ENCODE peak calls at places on chromosomes 11 and 22, in six cellular contexts. C is K562, G is SK-N-SH, Q is HepG2, J is H1, H is GM12878. L is an unnamed sample.

GRCh38 chr11:40314327-40314726 is 1145.1 kb downstream of the LRRC4C start:
- DNase-seq in G (no peak), J (no peak), H (no peak), C (no peak), Q (no peak), L (no peak)

GRCh38 chr11:44538375-44539054 is 26.9 kb upstream of the CD82 start:
- DNase-seq in J (peak), G (peak), Q (peak), C (peak), H (no peak), L (peak)

GRCh38 chr11:122207505-122207904 is 91.5 kb upstream of the BLID start:
- DNase-seq in C (no peak), G (no peak), H (no peak), Q (no peak), J (no peak), L (no peak)

GRCh38 chr11:3160252-3161031 is 4.7 kb downstream of the OSBPL5 start:
- DNase-seq in C (no peak), Q (no peak), G (peak), H (no peak), J (peak), L (peak)

GRCh38 chr11:10387209-10388083 is 67.6 kb upstream of the AMPD3 start:
- DNase-seq in H (no peak), C (no peak), J (no peak), Q (no peak), G (no peak), L (no peak)

GRCh38 chr11:79413258-79413657 is 27.6 kb downstream of the TENM4 start:
- DNase-seq in Q (no peak), J (no peak), H (no peak), C (no peak), G (peak), L (no peak)

GRCh38 chr11:17822021-17822781 is 87.6 kb downstream of the KCNC1 start:
- DNase-seq in H (no peak), J (no peak), G (no peak), Q (no peak), C (no peak), L (no peak)

GRCh38 chr11:120139316-120140069 is 1.6 kb upstream of the TRIM29 start:
- DNase-seq in C (no peak), H (no peak), J (no peak), Q (no peak), G (peak), L (no peak)

GRCh38 chr11:102138677-102139076 is 28.4 kb downstream of the YAP1 start:
- DNase-seq in H (no peak), C (no peak), J (no peak), Q (no peak), G (no peak), L (no peak)

GRCh38 chr11:115103921-115104320 is 400.3 kb downstream of the CADM1 start:
- DNase-seq in G (no peak), C (no peak), H (no peak), J (no peak), Q (no peak), L (no peak)

GRCh38 chr11:5390210-5390609 is 6.6 kb downstream of the OR51M1 start:
- DNase-seq in G (no peak), J (no peak), C (no peak), Q (no peak), H (no peak), L (no peak)

GRCh38 chr11:95575517-95575916 is 214.1 kb downstream of the FAM76B start:
- DNase-seq in Q (no peak), H (no peak), C (no peak), J (no peak), G (no peak), L (no peak)

GRCh38 chr11:9280655-9281301 is 15.6 kb upstream of the DENND5A start:
- DNase-seq in J (no peak), Q (no peak), H (peak), C (no peak), G (no peak), L (no peak)

GRCh38 chr11:30328676-30329075 is 5.8 kb downstream of the ARL14EP start:
- DNase-seq in Q (no peak), J (no peak), H (no peak), G (no peak), C (no peak), L (no peak)

GRCh38 chr11:35559949-35560348 is 34.5 kb upstream of the PAMR1 start:
- DNase-seq in C (no peak), Q (no peak), G (no peak), H (no peak), J (no peak), L (no peak)

GRCh38 chr11:31050061-31050790 is 319.3 kb downstream of the DCDC1 start:
- DNase-seq in C (no peak), G (no peak), Q (no peak), H (no peak), J (no peak), L (no peak)

GRCh38 chr22:17974087-17974486 is 50.3 kb downstream of the MICAL3 start:
- DNase-seq in J (no peak), C (no peak), G (no peak), H (no peak), Q (no peak), L (no peak)

GRCh38 chr22:38228873-38229740 is 27.3 kb downstream of the MAFF start:
- DNase-seq in C (no peak), G (no peak), H (no peak), J (no peak), Q (peak), L (no peak)

GRCh38 chr11:124482362-124483147 is 37.1 kb upstream of the OR8B8 start:
- DNase-seq in Q (no peak), C (peak), G (no peak), J (no peak), H (no peak), L (no peak)

GRCh38 chr22:43277987-43278601 is 65.1 kb downstream of the SCUBE1 start:
- DNase-seq in C (no peak), H (no peak), Q (no peak), J (no peak), G (no peak), L (no peak)

GRCh38 chr11:118448294-118448693 is 12.0 kb downstream of the KMT2A start:
- DNase-seq in C (no peak), Q (no peak), J (no peak), G (no peak), H (peak), L (no peak)

GRCh38 chr11:132448334-132448995 is 1078.0 kb downstream of the NTM start:
- DNase-seq in H (no peak), C (no peak), G (no peak), Q (no peak), J (no peak), L (no peak)

GRCh38 chr11:61059260-61059752 is 43.0 kb upstream of the CD5 start:
- DNase-seq in C (no peak), H (no peak), Q (no peak), G (no peak), J (no peak), L (no peak)
- TF ChIP-seq GABPA in C (no peak), H (no peak), Q (no peak), G (no peak), J (no peak), L (no peak)

GRCh38 chr22:47163876-47164513 is 401.5 kb downstream of the TBC1D22A start:
- DNase-seq in H (no peak), G (no peak), Q (no peak), C (no peak), J (no peak), L (no peak)
- H3K27ac ChIP-seq in H (no peak), G (no peak), Q (peak), C (no peak), J (no peak), L (no peak)

DNA sequence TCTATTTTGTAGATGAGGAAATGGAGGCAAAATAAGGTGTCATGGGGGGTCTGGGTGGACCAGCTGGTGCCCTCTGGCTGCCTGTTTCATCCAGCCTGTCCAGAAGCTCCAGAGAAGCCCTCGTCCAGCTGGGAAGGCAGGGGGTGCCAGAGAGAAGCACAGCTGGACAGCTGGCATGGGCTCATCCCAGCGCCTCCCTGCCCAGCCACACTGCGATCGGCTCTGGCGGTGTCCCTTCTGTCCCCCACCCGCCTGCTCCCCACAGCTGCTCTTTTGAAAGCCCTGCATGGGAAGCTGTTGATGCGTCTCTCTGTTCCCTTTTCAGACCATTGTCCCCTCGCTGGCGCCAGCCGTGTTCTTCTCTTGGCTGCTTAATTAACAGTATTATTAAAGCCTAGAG is 86.5 kb downstream of the MN1 start:
- DNase-seq in H (no peak), J (no peak), Q (no peak), G (peak), C (no peak), L (no peak)
- TF ChIP-seq CTCF in H (no peak), J (peak), Q (no peak), G (no peak), C (no peak), L (no peak)

GRCh38 chr11:66686801-66687750 is 9.4 kb upstream of the RBM4B start:
- DNase-seq in H (no peak), C (no peak), Q (no peak), J (no peak), G (peak), L (no peak)

GRCh38 chr11:66684635-66685034 is 6.9 kb upstream of the RBM4B start:
- DNase-seq in C (no peak), G (peak), H (no peak), Q (no peak), J (no peak), L (no peak)

GRCh38 chr11:66685276-66686099 is 7.8 kb upstream of the RBM4B start:
- DNase-seq in Q (no peak), C (no peak), J (no peak), G (peak), H (no peak), L (no peak)

GRCh38 chr11:66687831-66688281 is 10.2 kb upstream of the RBM4B start:
- DNase-seq in G (no peak), J (no peak), H (no peak), Q (no peak), C (no peak), L (no peak)

DNA sequence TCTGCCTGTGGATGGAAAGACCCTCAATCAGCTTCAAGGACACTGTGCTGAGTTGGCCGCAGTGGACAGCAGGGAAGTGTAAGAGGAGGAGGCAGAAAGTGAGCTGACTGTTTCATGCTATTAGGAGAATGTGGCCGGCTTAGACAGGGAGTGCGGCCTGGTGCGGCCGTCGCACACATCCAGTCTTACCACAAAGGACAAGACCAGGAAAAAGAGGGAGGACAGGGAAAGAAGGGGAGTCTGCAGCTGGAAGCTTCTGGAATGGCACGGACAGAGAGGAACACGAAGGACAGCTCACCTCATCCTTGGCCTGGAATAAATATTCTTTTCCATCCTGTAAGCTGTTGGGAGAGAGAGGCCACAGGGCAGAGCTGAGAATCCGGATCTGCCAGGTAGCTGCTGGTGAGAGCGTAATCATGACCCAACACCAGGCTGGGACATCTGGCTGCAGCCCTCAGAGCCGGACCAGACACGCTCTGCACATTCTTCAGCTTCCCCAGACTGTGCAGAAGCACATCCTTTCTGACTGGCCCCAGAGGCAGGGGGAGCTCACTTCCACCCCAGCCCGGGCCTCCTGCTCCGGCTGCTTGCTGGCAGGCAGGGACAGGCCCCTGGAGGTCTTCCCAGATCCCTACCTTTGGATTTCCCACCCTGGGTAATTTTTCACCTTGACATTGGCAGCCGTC is 8.6 kb upstream of the RBM4B start:
- DNase-seq in J (no peak), Q (no peak), C (no peak), G (no peak), H (no peak), L (no peak)
- TF ChIP-seq GABPA in J (no peak), Q (no peak), C (no peak), G (no peak), H (no peak), L (no peak)

GRCh38 chr11:32829157-32829679 is 509 bp upstream of the PRRG4 start:
- DNase-seq in Q (no peak), G (no peak), H (no peak), J (no peak), C (no peak), L (no peak)
- H3K27ac ChIP-seq in Q (no peak), G (no peak), H (peak), J (no peak), C (no peak), L (peak)

GRCh38 chr11:134032501-134033091 is 36.3 kb upstream of the JAM3 start:
- DNase-seq in H (no peak), G (no peak), C (no peak), J (no peak), Q (no peak), L (no peak)

GRCh38 chr11:134028368-134028920 is 40.4 kb upstream of the JAM3 start:
- DNase-seq in Q (no peak), H (no peak), J (no peak), C (no peak), G (no peak), L (no peak)

GRCh38 chr11:134033276-134033675 is 35.6 kb upstream of the JAM3 start:
- DNase-seq in C (no peak), H (no peak), G (no peak), Q (no peak), J (no peak), L (no peak)

GRCh38 chr11:134032031-134032430 is 36.8 kb upstream of the JAM3 start:
- DNase-seq in C (no peak), Q (no peak), J (no peak), H (no peak), G (no peak), L (no peak)

DNA sequence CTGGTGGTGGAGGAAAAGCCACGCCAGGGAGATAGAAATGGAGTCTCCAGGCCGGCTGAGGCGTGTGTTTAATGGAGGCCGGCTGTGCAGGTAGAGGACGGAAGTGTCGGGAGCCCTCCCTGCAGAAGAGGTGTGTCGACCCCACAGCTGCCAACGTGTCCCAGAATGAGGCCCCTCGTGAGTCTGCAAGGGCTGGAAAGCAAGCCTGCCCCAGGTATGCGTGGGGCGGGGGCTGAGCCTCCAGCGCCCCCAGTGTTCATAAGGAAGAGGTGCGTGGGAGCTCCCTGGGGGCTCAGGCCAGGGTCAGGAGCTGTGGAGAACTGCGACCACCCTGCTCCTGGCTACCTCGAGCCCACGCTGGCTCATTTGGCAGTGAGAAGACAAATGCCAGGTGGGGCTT is 38.0 kb upstream of the JAM3 start:
- DNase-seq in C (peak), Q (no peak), H (no peak), J (no peak), G (peak), L (no peak)
- TF ChIP-seq CTCF in C (peak), Q (peak), H (peak), J (peak), G (peak), L (no peak)